ENCODE peak calls at places on chromosomes 16 and 17, in nine cellular contexts. A is cardiac muscle cell; L is body of pancreas; E is HFF-Myc; B is heart left ventricle; N is astrocyte of the spinal cord; S is breast epithelium; H is CD8-positive, alpha-beta T cell; D is cardiac fibroblast. M is an unnamed sample.

GRCh38 chr17:50203589-50204345 is 2.3 kb upstream of the COL1A1 start:
- DNase-seq in A (no peak), L (no peak), E (peak), B (peak), N (peak), S (no peak), H (no peak), D (peak), M (peak)

GRCh38 chr17:67401598-67402504 is 24.8 kb downstream of the PITPNC1 start:
- DNase-seq in A (no peak), L (no peak), E (no peak), B (no peak), N (no peak), S (no peak), H (no peak), D (no peak), M (no peak)

GRCh38 chr16:19874026-19874425 is 10.6 kb downstream of the GPRC5B start:
- DNase-seq in A (no peak), L (no peak), E (no peak), B (no peak), N (no peak), S (no peak), H (no peak), D (no peak), M (no peak)

GRCh38 chr17:79668344-79669250 is 57.7 kb upstream of the RBFOX3 start:
- DNase-seq in A (no peak), L (no peak), E (no peak), B (no peak), N (no peak), S (peak), H (no peak), D (no peak), M (no peak)

GRCh38 chr16:64417711-64418227 is 704.1 kb downstream of the CDH11 start:
- DNase-seq in A (no peak), L (no peak), E (no peak), B (no peak), N (peak), S (no peak), H (no peak), D (peak), M (peak)

GRCh38 chr17:78737332-78737731 is 44.7 kb downstream of the CYTH1 start:
- DNase-seq in A (no peak), L (no peak), E (no peak), B (no peak), N (peak), S (no peak), H (no peak), D (peak), M (peak)

GRCh38 chr17:17855334-17855725 is 18.5 kb upstream of the SREBF1 start:
- DNase-seq in A (no peak), L (no peak), E (no peak), B (no peak), N (no peak), S (no peak), H (no peak), D (no peak), M (no peak)

GRCh38 chr17:75345514-75346167 is 56.4 kb upstream of the SLC25A19 start:
- DNase-seq in A (no peak), L (no peak), E (no peak), B (no peak), N (no peak), S (no peak), H (peak), D (no peak), M (no peak)

GRCh38 chr16:1040346-1040745 is 32.2 kb upstream of the SSTR5 start:
- DNase-seq in A (no peak), L (no peak), E (no peak), B (no peak), N (no peak), S (no peak), H (no peak), D (no peak), M (no peak)

GRCh38 chr16:47578573-47578972 is 117.4 kb downstream of the PHKB start:
- DNase-seq in A (no peak), L (no peak), E (no peak), B (no peak), N (no peak), S (no peak), H (no peak), D (peak), M (peak)

GRCh38 chr16:24255446-24256352 is at the start of gene CACNG3:
- DNase-seq in A (peak), L (peak), E (no peak), B (peak), N (peak), S (no peak), H (peak), D (peak), M (peak)

GRCh38 chr16:78640886-78641285 is 541.4 kb downstream of the WWOX start:
- DNase-seq in A (no peak), L (no peak), E (no peak), B (no peak), N (no peak), S (no peak), H (no peak), D (no peak), M (no peak)

GRCh38 chr17:66420961-66421371 is 118.6 kb downstream of the PRKCA start:
- DNase-seq in A (no peak), L (peak), E (no peak), B (no peak), N (peak), S (no peak), H (no peak), D (peak), M (no peak)

GRCh38 chr16:88427376-88427775 is 25.7 kb upstream of the ZFPM1 start:
- DNase-seq in A (no peak), L (no peak), E (no peak), B (no peak), N (no peak), S (no peak), H (no peak), D (no peak), M (no peak)

GRCh38 chr16:88428616-88429386 is 24.3 kb upstream of the ZFPM1 start:
- DNase-seq in A (no peak), L (no peak), E (no peak), B (no peak), N (no peak), S (no peak), H (no peak), D (no peak), M (no peak)

GRCh38 chr16:88430185-88430523 is 22.9 kb upstream of the ZFPM1 start:
- DNase-seq in A (no peak), L (no peak), E (no peak), B (no peak), N (no peak), S (no peak), H (no peak), D (no peak), M (no peak)

GRCh38 chr16:88429387-88430184 is 23.5 kb upstream of the ZFPM1 start:
- DNase-seq in A (no peak), L (no peak), E (no peak), B (no peak), N (no peak), S (no peak), H (no peak), D (no peak), M (no peak)

GRCh38 chr16:88428156-88428555 is 24.9 kb upstream of the ZFPM1 start:
- DNase-seq in A (no peak), L (no peak), E (no peak), B (no peak), N (no peak), S (no peak), H (no peak), D (no peak), M (no peak)
- H3K4me3 ChIP-seq in A (no peak), L (no peak), E (no peak), B (no peak), N (no peak), S (no peak), H (no peak), D (no peak), M (no peak)

GRCh38 chr17:63835167-63835720 is 7.2 kb downstream of the SMARCD2 start:
- DNase-seq in A (no peak), L (no peak), E (no peak), B (no peak), N (no peak), S (no peak), H (no peak), D (no peak), M (no peak)
- TF ChIP-seq CTCF in A (no peak), L (no peak), E (no peak), B (no peak), N (no peak), S (no peak), H (no peak), D (no peak), M (no peak)

GRCh38 chr16:11564046-11564926 is 22.4 kb downstream of the LITAF start:
- DNase-seq in A (no peak), L (no peak), E (no peak), B (no peak), N (no peak), S (no peak), H (no peak), D (no peak), M (no peak)

GRCh38 chr16:11562941-11563340 is 23.8 kb downstream of the LITAF start:
- DNase-seq in A (no peak), L (no peak), E (no peak), B (no peak), N (no peak), S (no peak), H (no peak), D (no peak), M (no peak)

GRCh38 chr16:11563493-11564040 is 23.2 kb downstream of the LITAF start:
- DNase-seq in A (no peak), L (no peak), E (no peak), B (no peak), N (no peak), S (no peak), H (no peak), D (no peak), M (no peak)

GRCh38 chr16:11566398-11566797 is 20.3 kb downstream of the LITAF start:
- DNase-seq in A (no peak), L (no peak), E (no peak), B (no peak), N (no peak), S (no peak), H (no peak), D (no peak), M (no peak)

DNA sequence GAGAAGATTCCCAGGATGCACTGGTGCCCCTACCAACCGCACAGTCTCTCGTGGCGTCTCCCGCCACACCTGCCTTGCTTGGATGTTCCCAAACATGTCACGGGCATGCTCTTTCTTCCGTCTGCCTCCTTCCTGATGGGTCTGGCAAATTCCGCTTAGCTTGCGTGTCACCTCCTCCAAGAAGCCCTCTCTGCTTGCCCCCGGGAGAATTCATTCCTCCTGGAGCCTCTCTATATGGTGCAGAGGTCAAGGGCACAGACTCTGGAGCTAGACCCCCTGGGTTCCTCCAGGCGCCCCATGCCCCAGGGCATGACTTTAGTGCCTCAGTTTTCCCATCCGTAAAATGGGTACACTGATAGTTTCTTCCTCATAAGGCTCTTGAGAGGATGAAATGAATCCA is 21.1 kb downstream of the LITAF start:
- DNase-seq in A (no peak), L (no peak), E (no peak), B (no peak), N (no peak), S (no peak), H (no peak), D (no peak), M (no peak)
- H3K4me3 ChIP-seq in A (no peak), L (no peak), E (no peak), B (no peak), N (no peak), S (no peak), H (no peak), D (no peak), M (no peak)

GRCh38 chr17:81034779-81035388 is at the start of gene BAIAP2:
- DNase-seq in A (peak), L (peak), E (peak), B (peak), N (peak), S (peak), H (peak), D (peak), M (peak)
- TF ChIP-seq CTCF in A (peak), L (no peak), E (no peak), B (no peak), N (no peak), S (no peak), H (no peak), D (no peak), M (no peak)

DNA sequence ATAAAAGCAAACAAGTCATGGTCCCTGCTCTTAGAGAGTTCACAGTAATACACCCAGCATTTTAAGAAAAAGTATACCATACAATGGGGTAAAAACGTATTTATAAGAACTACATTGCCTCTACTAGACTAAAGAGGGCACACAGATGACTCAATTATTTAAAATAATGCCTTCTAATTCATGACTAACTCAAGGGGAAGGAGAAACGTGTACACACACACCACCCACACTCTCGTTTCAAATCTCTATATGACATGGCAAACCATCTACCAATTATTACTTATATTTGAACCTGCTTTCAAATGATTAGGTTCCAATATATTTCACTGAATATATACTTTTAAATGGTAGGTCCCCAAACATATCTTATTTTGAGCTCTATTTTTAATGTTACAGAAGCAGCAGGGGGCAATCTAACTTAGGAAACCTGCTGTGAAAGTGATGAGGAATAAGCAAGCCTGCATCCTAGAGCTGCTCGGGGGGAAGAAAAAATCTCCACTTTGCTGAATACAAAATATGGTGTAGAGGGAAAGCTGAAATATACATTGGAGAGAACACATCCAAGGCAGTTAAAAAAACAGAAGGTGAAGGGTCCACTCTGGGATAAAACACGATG is 232.4 kb upstream of the PSMD7 start:
- DNase-seq in A (no peak), L (no peak), E (no peak), B (no peak), N (no peak), S (no peak), H (no peak), D (no peak), M (no peak)
- H3K4me3 ChIP-seq in A (no peak), L (no peak), E (no peak), B (no peak), N (no peak), S (no peak), H (no peak), D (no peak), M (no peak)